ENCODE peak calls at places on chromosomes 11 and 22, in seven cellular contexts. Z is pancreas, U is neuronal stem cell, K is aorta, F is PC-3, P is BE2C, Y is fibroblast of lung. S is an unnamed sample.

GRCh38 chr22:29172216-29172615 is 33.5 kb upstream of the EMID1 start:
- DNase-seq in F (no peak), Z (no peak), P (no peak), U (no peak), Y (no peak), K (no peak), S (no peak)

GRCh38 chr11:130606781-130607511 is 158.5 kb downstream of the ADAMTS15 start:
- DNase-seq in Y (peak; percentile 60), P (no peak), F (peak; percentile 49), Z (no peak), U (no peak), K (peak; percentile 80), S (no peak)

GRCh38 chr11:74849525-74850391 is 99.1 kb downstream of the XRRA1 start:
- DNase-seq in Y (peak; percentile 60), K (peak; percentile 80), F (peak; percentile 74), U (peak; percentile 17), P (no peak), Z (no peak), S (no peak)

GRCh38 chr11:18383388-18384156 is 10.8 kb upstream of the LDHA start:
- DNase-seq in Z (peak; percentile 69), U (no peak), P (peak; percentile 49), Y (peak; percentile 98), K (peak; percentile 88), F (peak; percentile 96), S (peak; percentile 28)

GRCh38 chr11:12516387-12517110 is 139.2 kb downstream of the PARVA start:
- DNase-seq in F (no peak), K (no peak), U (no peak), Z (no peak), P (no peak), Y (no peak), S (peak; percentile 27)

GRCh38 chr22:28402066-28402465 is 277.6 kb downstream of the TTC28 start:
- DNase-seq in F (no peak), K (no peak), Z (no peak), Y (no peak), P (no peak), U (no peak), S (no peak)

GRCh38 chr11:11519184-11519583 is 102.6 kb downstream of the GALNT18 start:
- DNase-seq in Y (no peak), F (no peak), K (no peak), Z (no peak), U (no peak), P (peak; percentile 61), S (no peak)

GRCh38 chr11:117255966-117256365 is 23.5 kb downstream of the RNF214 start:
- DNase-seq in Y (no peak), K (no peak), P (no peak), U (no peak), Z (no peak), F (peak; percentile 23), S (no peak)

GRCh38 chr11:132501356-132501755 is 1030.9 kb downstream of the OPCML start:
- DNase-seq in F (no peak), Y (no peak), Z (no peak), P (no peak), U (no peak), K (no peak), S (no peak)

GRCh38 chr11:63670738-63671321 is 346 bp downstream of the ATL3 start:
- DNase-seq in P (peak; percentile 16), F (peak; percentile 72), K (peak; percentile 86), Z (peak; percentile 73), Y (no peak), U (no peak), S (no peak)

GRCh38 chr11:64642418-64642735 is 51.4 kb downstream of the SLC22A12 start:
- DNase-seq in U (no peak), Y (no peak), K (no peak), P (no peak), F (no peak), Z (no peak), S (no peak)

GRCh38 chr11:120546312-120547205 is 35.0 kb downstream of the GRIK4 start:
- DNase-seq in U (no peak), F (peak; percentile 97), Z (peak; percentile 53), Y (peak; percentile 97), K (peak; percentile 93), P (peak; percentile 70), S (no peak)

GRCh38 chr11:62540804-62541671 is 5.6 kb downstream of the AHNAK start:
- DNase-seq in Y (no peak), U (no peak), P (no peak), Z (no peak), K (no peak), F (no peak), S (no peak)

DNA sequence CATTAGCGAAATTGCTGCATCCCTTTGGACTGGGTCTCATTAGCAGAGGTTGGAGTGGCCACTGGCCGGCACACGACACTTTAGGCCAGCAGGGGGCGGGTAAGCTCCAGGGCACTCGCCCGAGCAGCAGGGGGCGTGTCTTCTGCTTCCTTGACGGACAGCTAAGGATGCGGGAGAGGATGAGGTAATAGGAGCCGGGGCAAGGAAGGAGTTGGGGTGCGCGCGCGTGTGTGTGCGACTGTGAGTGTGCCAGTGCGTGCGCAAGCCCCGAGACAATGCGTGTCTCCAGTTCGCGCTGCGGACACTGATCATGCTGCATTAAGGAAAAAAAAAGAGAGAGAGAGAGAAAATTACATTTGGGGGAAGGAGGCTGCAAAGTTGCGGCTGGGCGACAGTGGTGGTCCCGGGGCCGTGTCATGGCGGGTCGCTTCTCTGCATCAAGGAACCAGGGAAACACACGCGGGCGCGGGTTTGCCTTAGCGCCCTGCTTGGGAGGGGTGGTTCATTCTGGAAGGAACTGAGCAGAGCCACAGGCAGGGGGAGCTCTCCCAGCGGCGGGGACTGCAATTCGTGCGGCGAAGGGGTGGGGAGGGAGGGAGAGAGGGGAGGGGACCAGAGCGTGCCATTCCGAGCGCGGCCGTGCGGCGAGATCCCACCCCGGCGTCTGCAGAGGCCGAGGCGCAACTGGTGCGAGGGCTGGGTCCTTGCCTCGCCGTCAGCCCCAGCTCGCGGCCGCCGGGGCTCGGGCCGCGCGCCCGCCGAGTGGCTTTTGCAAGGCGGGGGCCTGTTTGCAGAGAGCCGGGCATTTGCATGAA is at the start of gene DTX4:
- DNase-seq in P (peak; percentile 88), K (peak; percentile 98), U (peak; percentile 93), F (peak; percentile 93), Y (peak; percentile 86), Z (peak; percentile 93), S (peak; percentile 71)
- H3K4me3 ChIP-seq in P (peak within 1 kb of the TSS; percentile 49), K (peak within 1 kb of the TSS; percentile 50), U (peak within 1 kb of the TSS; percentile 95), F (peak within 1 kb of the TSS; percentile 78), Y (peak within 1 kb of the TSS; percentile 70), Z (peak within 1 kb of the TSS; percentile 77), S (peak within 1 kb of the TSS; percentile 59)

DNA sequence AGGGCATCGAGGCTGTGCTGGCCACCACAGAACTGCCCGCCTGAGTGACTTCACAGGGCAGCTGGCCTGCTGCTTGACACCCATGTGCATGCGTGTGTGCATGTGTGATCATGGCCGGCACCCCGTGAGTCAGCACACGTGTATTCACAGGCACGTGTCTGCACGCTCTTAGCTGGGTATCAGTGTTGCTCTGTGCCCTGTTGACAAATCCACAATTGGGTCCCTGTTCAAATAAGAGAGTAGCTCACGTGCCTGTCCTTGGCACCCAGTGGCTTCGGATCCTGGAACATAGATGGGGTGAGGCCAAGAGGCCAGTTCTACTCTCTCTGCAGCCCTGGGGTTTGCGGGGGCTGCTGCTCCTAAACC is 14.0 kb downstream of the B3GAT1 start:
- DNase-seq in Y (no peak), F (no peak), U (no peak), Z (no peak), P (no peak), K (no peak), S (peak; percentile 26)
- H3K4me3 ChIP-seq in Y (no peak overlapping the region), F (no peak overlapping the region), U (no peak overlapping the region), Z (no peak overlapping the region), P (no peak overlapping the region), K (no peak overlapping the region), S (no peak overlapping the region)

DNA sequence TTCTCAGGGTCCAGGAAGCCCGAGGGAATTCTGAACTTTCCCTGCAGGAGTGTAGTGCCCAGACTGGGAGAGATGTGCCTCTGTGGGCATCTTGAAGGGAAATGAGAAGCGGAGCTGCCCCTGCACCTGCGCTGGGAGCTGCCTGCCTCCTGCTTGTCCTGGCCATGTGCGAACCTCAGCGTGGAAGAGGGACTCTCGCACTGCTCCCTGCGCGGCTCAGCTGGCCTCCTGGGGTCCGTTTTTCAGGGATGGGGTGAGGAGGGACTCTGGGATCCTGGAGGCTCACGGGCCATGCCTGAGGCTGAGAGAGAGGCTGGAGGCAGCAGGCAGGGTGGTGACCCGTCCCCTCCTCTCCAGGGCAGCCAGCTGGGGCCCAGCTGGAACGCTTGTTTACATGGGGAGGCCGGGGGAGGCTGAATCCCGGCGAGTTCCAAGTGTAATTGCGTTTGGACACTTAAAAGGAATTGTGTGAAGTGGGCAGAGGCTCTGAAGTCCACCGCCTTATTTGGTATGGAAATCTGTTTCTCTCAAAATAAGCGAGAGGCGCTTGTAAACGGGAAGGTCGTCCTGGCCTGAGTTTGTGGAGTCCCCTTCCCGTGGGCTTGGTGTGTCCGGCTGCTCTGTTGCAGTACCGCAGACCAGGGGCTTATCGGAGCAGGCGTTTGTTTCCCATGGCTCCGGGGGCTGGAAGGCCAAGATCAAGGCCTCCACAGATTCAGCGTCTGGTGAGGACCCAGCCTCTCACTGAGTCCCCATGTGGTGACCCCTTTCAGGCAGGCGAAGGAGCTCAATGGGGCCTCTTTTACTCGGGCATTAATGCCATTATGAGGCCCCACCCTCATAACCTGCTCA is 1.3 kb upstream of the MRGPRF start:
- DNase-seq in K (peak; percentile 87), U (no peak), Z (no peak), Y (peak; percentile 97), P (no peak), F (no peak), S (no peak)
- H3K4me3 ChIP-seq in K (no peak overlapping the region), U (no peak overlapping the region), Z (no peak overlapping the region), Y (peak overlapping the region; percentile 96), P (peak overlapping the region; percentile 43), F (no peak overlapping the region), S (no peak overlapping the region)

GRCh38 chr11:115930276-115930675 is 426.1 kb upstream of the CADM1 start:
- DNase-seq in Z (no peak), K (no peak), F (no peak), Y (no peak), U (no peak), P (no peak), S (no peak)
- H3K4me3 ChIP-seq in Z (no peak overlapping the region), K (no peak overlapping the region), F (no peak overlapping the region), Y (no peak overlapping the region), U (no peak overlapping the region), P (no peak overlapping the region), S (no peak overlapping the region)

GRCh38 chr22:42977574-42977973 is 37.4 kb downstream of the PACSIN2 start:
- DNase-seq in Z (no peak), P (no peak), U (no peak), F (no peak), Y (no peak), K (no peak), S (no peak)

GRCh38 chr22:42976131-42976530 is 38.8 kb downstream of the PACSIN2 start:
- DNase-seq in Y (no peak), U (no peak), F (no peak), K (no peak), P (no peak), Z (no peak), S (no peak)

GRCh38 chr22:42976534-42976933 is 38.4 kb downstream of the PACSIN2 start:
- DNase-seq in P (no peak), U (no peak), K (no peak), Z (no peak), Y (no peak), F (no peak), S (no peak)

GRCh38 chr22:42978453-42979103 is 36.4 kb downstream of the PACSIN2 start:
- DNase-seq in Y (no peak), K (no peak), Z (no peak), U (peak; percentile 24), P (no peak), F (peak; percentile 78), S (peak; percentile 53)

DNA sequence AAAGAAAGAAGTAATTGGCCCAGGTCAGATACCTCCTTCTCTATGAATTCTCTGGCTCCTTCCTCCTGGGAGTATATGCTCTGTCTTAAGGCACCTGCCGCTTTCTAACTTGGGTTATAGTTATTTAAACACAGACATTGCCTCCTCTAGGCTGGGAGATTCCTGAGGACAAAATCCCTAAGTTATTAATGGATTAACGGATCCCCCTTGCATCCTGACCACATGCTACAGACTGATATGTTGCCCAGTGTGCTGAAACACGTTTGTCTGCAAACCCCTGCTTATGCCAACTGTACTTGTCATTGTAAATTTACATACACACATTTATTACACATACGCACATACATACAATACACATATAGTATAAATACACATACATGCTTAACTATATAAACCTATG is 35.3 kb downstream of the PACSIN2 start:
- DNase-seq in P (no peak), Y (no peak), U (no peak), Z (no peak), F (no peak), K (no peak), S (no peak)
- H3K4me3 ChIP-seq in P (no peak overlapping the region), Y (no peak overlapping the region), U (no peak overlapping the region), Z (no peak overlapping the region), F (no peak overlapping the region), K (no peak overlapping the region), S (no peak overlapping the region)

S was measured in LNCaP clone FGC.